ENCODE peak calls at places on chromosomes 16 and 17, in eight cellular contexts. One of them, this sample, is unnamed.

GRCh38 chr17:36722121-36722902 is 120.9 kb downstream of the MRM1 start:
- DNase-seq in omental fat pad: no peak
- DNase-seq in mucosa of descending colon: peak
- DNase-seq in GF-D8: peak
- DNase-seq in stimulated activated CD8-positive, alpha-beta memory T cell treated with anti-CD3 and anti-CD28 coated beads, Interleukin-4, amount 100 ng/mL, for 1 hour: peak
- DNase-seq in esophagus squamous epithelium: no peak
- DNase-seq in EL: peak
- DNase-seq in NAMALWA: peak
- DNase-seq in this sample: peak

GRCh38 chr16:57133911-57134310 is 41.5 kb downstream of the CPNE2 start:
- DNase-seq in omental fat pad: no peak
- DNase-seq in mucosa of descending colon: no peak
- DNase-seq in GF-D8: no peak
- DNase-seq in stimulated activated CD8-positive, alpha-beta memory T cell treated with anti-CD3 and anti-CD28 coated beads, Interleukin-4, amount 100 ng/mL, for 1 hour: no peak
- DNase-seq in esophagus squamous epithelium: no peak
- DNase-seq in EL: no peak
- DNase-seq in NAMALWA: no peak
- DNase-seq in this sample: no peak

GRCh38 chr17:58403312-58403711 is 14.0 kb downstream of the RNF43 start:
- DNase-seq in omental fat pad: no peak
- DNase-seq in mucosa of descending colon: no peak
- DNase-seq in GF-D8: no peak
- DNase-seq in stimulated activated CD8-positive, alpha-beta memory T cell treated with anti-CD3 and anti-CD28 coated beads, Interleukin-4, amount 100 ng/mL, for 1 hour: no peak
- DNase-seq in esophagus squamous epithelium: no peak
- DNase-seq in EL: no peak
- DNase-seq in NAMALWA: no peak
- DNase-seq in this sample: peak

GRCh38 chr17:45438931-45439610 is 6.4 kb upstream of the ARHGAP27 start:
- DNase-seq in omental fat pad: no peak
- DNase-seq in mucosa of descending colon: no peak
- DNase-seq in GF-D8: no peak
- DNase-seq in stimulated activated CD8-positive, alpha-beta memory T cell treated with anti-CD3 and anti-CD28 coated beads, Interleukin-4, amount 100 ng/mL, for 1 hour: no peak
- DNase-seq in esophagus squamous epithelium: no peak
- DNase-seq in EL: no peak
- DNase-seq in NAMALWA: no peak
- DNase-seq in this sample: no peak

GRCh38 chr16:19749571-19750080 is 31.6 kb downstream of the IQCK start:
- DNase-seq in omental fat pad: no peak
- DNase-seq in mucosa of descending colon: no peak
- DNase-seq in GF-D8: no peak
- DNase-seq in stimulated activated CD8-positive, alpha-beta memory T cell treated with anti-CD3 and anti-CD28 coated beads, Interleukin-4, amount 100 ng/mL, for 1 hour: no peak
- DNase-seq in esophagus squamous epithelium: no peak
- DNase-seq in EL: no peak
- DNase-seq in NAMALWA: no peak
- DNase-seq in this sample: no peak

GRCh38 chr17:412211-413015 is 59.8 kb upstream of the RPH3AL start:
- DNase-seq in omental fat pad: no peak
- DNase-seq in mucosa of descending colon: peak
- DNase-seq in GF-D8: peak
- DNase-seq in stimulated activated CD8-positive, alpha-beta memory T cell treated with anti-CD3 and anti-CD28 coated beads, Interleukin-4, amount 100 ng/mL, for 1 hour: no peak
- DNase-seq in esophagus squamous epithelium: no peak
- DNase-seq in EL: peak
- DNase-seq in NAMALWA: peak
- DNase-seq in this sample: peak

GRCh38 chr16:84444476-84444875 is 60.0 kb downstream of the MEAK7 start:
- DNase-seq in omental fat pad: no peak
- DNase-seq in mucosa of descending colon: no peak
- DNase-seq in GF-D8: no peak
- DNase-seq in stimulated activated CD8-positive, alpha-beta memory T cell treated with anti-CD3 and anti-CD28 coated beads, Interleukin-4, amount 100 ng/mL, for 1 hour: no peak
- DNase-seq in esophagus squamous epithelium: no peak
- DNase-seq in EL: no peak
- DNase-seq in NAMALWA: no peak
- DNase-seq in this sample: no peak

GRCh38 chr17:60103957-60104356 is 25.2 kb upstream of the HEATR6 start:
- DNase-seq in omental fat pad: no peak
- DNase-seq in mucosa of descending colon: no peak
- DNase-seq in GF-D8: no peak
- DNase-seq in stimulated activated CD8-positive, alpha-beta memory T cell treated with anti-CD3 and anti-CD28 coated beads, Interleukin-4, amount 100 ng/mL, for 1 hour: no peak
- DNase-seq in esophagus squamous epithelium: no peak
- DNase-seq in EL: no peak
- DNase-seq in NAMALWA: no peak
- DNase-seq in this sample: no peak

GRCh38 chr17:42679001-42679491 is 2.3 kb upstream of the PLEKHH3 start:
- DNase-seq in omental fat pad: no peak
- DNase-seq in mucosa of descending colon: peak
- DNase-seq in GF-D8: peak
- DNase-seq in stimulated activated CD8-positive, alpha-beta memory T cell treated with anti-CD3 and anti-CD28 coated beads, Interleukin-4, amount 100 ng/mL, for 1 hour: no peak
- DNase-seq in esophagus squamous epithelium: no peak
- DNase-seq in EL: peak
- DNase-seq in NAMALWA: peak
- DNase-seq in this sample: peak

GRCh38 chr16:49623501-49624266 is 232.2 kb downstream of the ZNF423 start:
- DNase-seq in omental fat pad: no peak
- DNase-seq in mucosa of descending colon: no peak
- DNase-seq in GF-D8: no peak
- DNase-seq in stimulated activated CD8-positive, alpha-beta memory T cell treated with anti-CD3 and anti-CD28 coated beads, Interleukin-4, amount 100 ng/mL, for 1 hour: no peak
- DNase-seq in esophagus squamous epithelium: no peak
- DNase-seq in EL: no peak
- DNase-seq in NAMALWA: no peak
- DNase-seq in this sample: no peak

GRCh38 chr16:24609740-24610420 is 70.5 kb downstream of the RBBP6 start:
- DNase-seq in omental fat pad: peak
- DNase-seq in mucosa of descending colon: peak
- DNase-seq in GF-D8: no peak
- DNase-seq in stimulated activated CD8-positive, alpha-beta memory T cell treated with anti-CD3 and anti-CD28 coated beads, Interleukin-4, amount 100 ng/mL, for 1 hour: no peak
- DNase-seq in esophagus squamous epithelium: no peak
- DNase-seq in EL: peak
- DNase-seq in NAMALWA: peak
- DNase-seq in this sample: peak

GRCh38 chr17:18955009-18955408 is 3.0 kb downstream of the SLC5A10 start:
- DNase-seq in omental fat pad: no peak
- DNase-seq in mucosa of descending colon: no peak
- DNase-seq in GF-D8: no peak
- DNase-seq in stimulated activated CD8-positive, alpha-beta memory T cell treated with anti-CD3 and anti-CD28 coated beads, Interleukin-4, amount 100 ng/mL, for 1 hour: no peak
- DNase-seq in esophagus squamous epithelium: no peak
- DNase-seq in EL: no peak
- DNase-seq in NAMALWA: no peak
- DNase-seq in this sample: no peak

GRCh38 chr16:19765860-19766553 is 47.9 kb downstream of the IQCK start:
- DNase-seq in omental fat pad: no peak
- DNase-seq in mucosa of descending colon: peak
- DNase-seq in GF-D8: no peak
- DNase-seq in stimulated activated CD8-positive, alpha-beta memory T cell treated with anti-CD3 and anti-CD28 coated beads, Interleukin-4, amount 100 ng/mL, for 1 hour: no peak
- DNase-seq in esophagus squamous epithelium: no peak
- DNase-seq in EL: no peak
- DNase-seq in NAMALWA: no peak
- DNase-seq in this sample: no peak

GRCh38 chr16:77501260-77501659 is 66.4 kb upstream of the ADAMTS18 start:
- DNase-seq in omental fat pad: no peak
- DNase-seq in mucosa of descending colon: no peak
- DNase-seq in GF-D8: no peak
- DNase-seq in stimulated activated CD8-positive, alpha-beta memory T cell treated with anti-CD3 and anti-CD28 coated beads, Interleukin-4, amount 100 ng/mL, for 1 hour: no peak
- DNase-seq in esophagus squamous epithelium: no peak
- DNase-seq in EL: no peak
- DNase-seq in NAMALWA: no peak
- DNase-seq in this sample: no peak

GRCh38 chr17:9893606-9894005 is 11.5 kb downstream of the RCVRN start:
- DNase-seq in omental fat pad: no peak
- DNase-seq in mucosa of descending colon: no peak
- DNase-seq in GF-D8: no peak
- DNase-seq in stimulated activated CD8-positive, alpha-beta memory T cell treated with anti-CD3 and anti-CD28 coated beads, Interleukin-4, amount 100 ng/mL, for 1 hour: no peak
- DNase-seq in esophagus squamous epithelium: no peak
- DNase-seq in EL: peak
- DNase-seq in NAMALWA: no peak
- DNase-seq in this sample: no peak

GRCh38 chr17:80986816-80987480 is 4.7 kb upstream of the CHMP6 start:
- DNase-seq in omental fat pad: no peak
- DNase-seq in mucosa of descending colon: peak
- DNase-seq in GF-D8: peak
- DNase-seq in stimulated activated CD8-positive, alpha-beta memory T cell treated with anti-CD3 and anti-CD28 coated beads, Interleukin-4, amount 100 ng/mL, for 1 hour: no peak
- DNase-seq in esophagus squamous epithelium: no peak
- DNase-seq in EL: no peak
- DNase-seq in NAMALWA: no peak
- DNase-seq in this sample: no peak

GRCh38 chr17:7263071-7263800 is 958 bp upstream of the CLDN7 start:
- DNase-seq in omental fat pad: no peak
- DNase-seq in mucosa of descending colon: peak
- DNase-seq in GF-D8: no peak
- DNase-seq in stimulated activated CD8-positive, alpha-beta memory T cell treated with anti-CD3 and anti-CD28 coated beads, Interleukin-4, amount 100 ng/mL, for 1 hour: no peak
- DNase-seq in esophagus squamous epithelium: no peak
- DNase-seq in EL: no peak
- DNase-seq in NAMALWA: no peak
- DNase-seq in this sample: peak

GRCh38 chr16:86925067-86925791 is 346.9 kb downstream of the FOXL1 start:
- DNase-seq in omental fat pad: no peak
- DNase-seq in mucosa of descending colon: peak
- DNase-seq in GF-D8: no peak
- DNase-seq in stimulated activated CD8-positive, alpha-beta memory T cell treated with anti-CD3 and anti-CD28 coated beads, Interleukin-4, amount 100 ng/mL, for 1 hour: no peak
- DNase-seq in esophagus squamous epithelium: no peak
- DNase-seq in EL: peak
- DNase-seq in NAMALWA: no peak
- DNase-seq in this sample: no peak

GRCh38 chr16:84973226-84973625 is 38.1 kb downstream of the ZDHHC7 start:
- DNase-seq in omental fat pad: no peak
- DNase-seq in mucosa of descending colon: no peak
- DNase-seq in GF-D8: no peak
- DNase-seq in stimulated activated CD8-positive, alpha-beta memory T cell treated with anti-CD3 and anti-CD28 coated beads, Interleukin-4, amount 100 ng/mL, for 1 hour: no peak
- DNase-seq in esophagus squamous epithelium: no peak
- DNase-seq in EL: no peak
- DNase-seq in NAMALWA: no peak
- DNase-seq in this sample: no peak

GRCh38 chr17:31527606-31528005 is 136.1 kb downstream of the RAB11FIP4 start:
- DNase-seq in omental fat pad: no peak
- DNase-seq in mucosa of descending colon: no peak
- DNase-seq in GF-D8: no peak
- DNase-seq in stimulated activated CD8-positive, alpha-beta memory T cell treated with anti-CD3 and anti-CD28 coated beads, Interleukin-4, amount 100 ng/mL, for 1 hour: no peak
- DNase-seq in esophagus squamous epithelium: no peak
- DNase-seq in EL: no peak
- DNase-seq in NAMALWA: no peak
- DNase-seq in this sample: no peak

GRCh38 chr17:68381076-68381900 is 76.0 kb downstream of the WIPI1 start:
- DNase-seq in omental fat pad: no peak
- DNase-seq in mucosa of descending colon: no peak
- DNase-seq in GF-D8: no peak
- DNase-seq in stimulated activated CD8-positive, alpha-beta memory T cell treated with anti-CD3 and anti-CD28 coated beads, Interleukin-4, amount 100 ng/mL, for 1 hour: no peak
- DNase-seq in esophagus squamous epithelium: no peak
- DNase-seq in EL: peak
- DNase-seq in NAMALWA: no peak
- DNase-seq in this sample: no peak

GRCh38 chr17:82909322-82909904 is 69.6 kb upstream of the ZNF750 start:
- DNase-seq in omental fat pad: no peak
- DNase-seq in mucosa of descending colon: peak
- DNase-seq in GF-D8: no peak
- DNase-seq in stimulated activated CD8-positive, alpha-beta memory T cell treated with anti-CD3 and anti-CD28 coated beads, Interleukin-4, amount 100 ng/mL, for 1 hour: no peak
- DNase-seq in esophagus squamous epithelium: no peak
- DNase-seq in EL: no peak
- DNase-seq in NAMALWA: no peak
- DNase-seq in this sample: no peak

GRCh38 chr16:71817690-71818089 is 9.1 kb upstream of the AP1G1 start:
- DNase-seq in omental fat pad: no peak
- DNase-seq in mucosa of descending colon: no peak
- DNase-seq in GF-D8: no peak
- DNase-seq in stimulated activated CD8-positive, alpha-beta memory T cell treated with anti-CD3 and anti-CD28 coated beads, Interleukin-4, amount 100 ng/mL, for 1 hour: no peak
- DNase-seq in esophagus squamous epithelium: no peak
- DNase-seq in EL: peak
- DNase-seq in NAMALWA: no peak
- DNase-seq in this sample: no peak

GRCh38 chr17:31190351-31190750 is 95.6 kb downstream of the NF1 start:
- DNase-seq in omental fat pad: no peak
- DNase-seq in mucosa of descending colon: no peak
- DNase-seq in GF-D8: no peak
- DNase-seq in stimulated activated CD8-positive, alpha-beta memory T cell treated with anti-CD3 and anti-CD28 coated beads, Interleukin-4, amount 100 ng/mL, for 1 hour: no peak
- DNase-seq in esophagus squamous epithelium: no peak
- DNase-seq in EL: peak
- DNase-seq in NAMALWA: no peak
- DNase-seq in this sample: no peak

GRCh38 chr17:16879686-16880085 is 92.2 kb downstream of the TNFRSF13B start:
- DNase-seq in omental fat pad: no peak
- DNase-seq in mucosa of descending colon: no peak
- DNase-seq in GF-D8: no peak
- DNase-seq in stimulated activated CD8-positive, alpha-beta memory T cell treated with anti-CD3 and anti-CD28 coated beads, Interleukin-4, amount 100 ng/mL, for 1 hour: no peak
- DNase-seq in esophagus squamous epithelium: no peak
- DNase-seq in EL: no peak
- DNase-seq in NAMALWA: no peak
- DNase-seq in this sample: no peak

GRCh38 chr16:83912152-83912948 is 13.4 kb downstream of the MLYCD start:
- DNase-seq in omental fat pad: no peak
- DNase-seq in mucosa of descending colon: no peak
- DNase-seq in GF-D8: no peak
- DNase-seq in stimulated activated CD8-positive, alpha-beta memory T cell treated with anti-CD3 and anti-CD28 coated beads, Interleukin-4, amount 100 ng/mL, for 1 hour: no peak
- DNase-seq in esophagus squamous epithelium: no peak
- DNase-seq in EL: no peak
- DNase-seq in NAMALWA: no peak
- DNase-seq in this sample: no peak

GRCh38 chr16:52368899-52369298 is 178.0 kb downstream of the TOX3 start:
- DNase-seq in omental fat pad: no peak
- DNase-seq in mucosa of descending colon: no peak
- DNase-seq in GF-D8: no peak
- DNase-seq in stimulated activated CD8-positive, alpha-beta memory T cell treated with anti-CD3 and anti-CD28 coated beads, Interleukin-4, amount 100 ng/mL, for 1 hour: no peak
- DNase-seq in esophagus squamous epithelium: no peak
- DNase-seq in EL: no peak
- DNase-seq in NAMALWA: no peak
- DNase-seq in this sample: no peak

GRCh38 chr16:86914850-86915717 is 336.7 kb downstream of the FOXL1 start:
- DNase-seq in omental fat pad: no peak
- DNase-seq in mucosa of descending colon: no peak
- DNase-seq in GF-D8: no peak
- DNase-seq in stimulated activated CD8-positive, alpha-beta memory T cell treated with anti-CD3 and anti-CD28 coated beads, Interleukin-4, amount 100 ng/mL, for 1 hour: no peak
- DNase-seq in esophagus squamous epithelium: no peak
- DNase-seq in EL: no peak
- DNase-seq in NAMALWA: no peak
- DNase-seq in this sample: no peak

GRCh38 chr17:58280480-58281217 is at the start of gene MPO:
- DNase-seq in omental fat pad: no peak
- DNase-seq in mucosa of descending colon: no peak
- DNase-seq in GF-D8: no peak
- DNase-seq in stimulated activated CD8-positive, alpha-beta memory T cell treated with anti-CD3 and anti-CD28 coated beads, Interleukin-4, amount 100 ng/mL, for 1 hour: no peak
- DNase-seq in esophagus squamous epithelium: no peak
- DNase-seq in EL: no peak
- DNase-seq in NAMALWA: no peak
- DNase-seq in this sample: no peak

GRCh38 chr17:78124081-78124835 is 4.3 kb downstream of the TMC6 start:
- DNase-seq in omental fat pad: no peak
- DNase-seq in mucosa of descending colon: no peak
- DNase-seq in GF-D8: peak
- DNase-seq in stimulated activated CD8-positive, alpha-beta memory T cell treated with anti-CD3 and anti-CD28 coated beads, Interleukin-4, amount 100 ng/mL, for 1 hour: no peak
- DNase-seq in esophagus squamous epithelium: no peak
- DNase-seq in EL: no peak
- DNase-seq in NAMALWA: peak
- DNase-seq in this sample: no peak

GRCh38 chr17:3535253-3535995 is 22.2 kb downstream of the TRPV3 start:
- DNase-seq in omental fat pad: no peak
- DNase-seq in mucosa of descending colon: peak
- DNase-seq in GF-D8: no peak
- DNase-seq in stimulated activated CD8-positive, alpha-beta memory T cell treated with anti-CD3 and anti-CD28 coated beads, Interleukin-4, amount 100 ng/mL, for 1 hour: no peak
- DNase-seq in esophagus squamous epithelium: no peak
- DNase-seq in EL: peak
- DNase-seq in NAMALWA: no peak
- DNase-seq in this sample: peak

GRCh38 chr17:9912146-9913099 is 7.4 kb upstream of the RCVRN start:
- DNase-seq in omental fat pad: no peak
- DNase-seq in mucosa of descending colon: no peak
- DNase-seq in GF-D8: no peak
- DNase-seq in stimulated activated CD8-positive, alpha-beta memory T cell treated with anti-CD3 and anti-CD28 coated beads, Interleukin-4, amount 100 ng/mL, for 1 hour: no peak
- DNase-seq in esophagus squamous epithelium: no peak
- DNase-seq in EL: no peak
- DNase-seq in NAMALWA: no peak
- DNase-seq in this sample: no peak

This sample was measured in HAP-1.